ENCODE peak calls at places on chromosomes 4 and X, in four cellular contexts. One of them, this sample, is unnamed.

GRCh38 chrX:41688835-41689234 is at the start of gene GPR34:
- DNase-seq in fibroblast of pulmonary artery: no peak
- DNase-seq in CD8-positive, alpha-beta T cell: no peak
- DNase-seq in endodermal cell: no peak
- DNase-seq in this sample: no peak

GRCh38 chr4:3836802-3837601 is 70.8 kb downstream of the ADRA2C start:
- DNase-seq in fibroblast of pulmonary artery: no peak
- DNase-seq in CD8-positive, alpha-beta T cell: no peak
- DNase-seq in endodermal cell: peak; percentile 95
- DNase-seq in this sample: no peak

GRCh38 chr4:182807346-182807745 is 109.8 kb downstream of the DCTD start:
- DNase-seq in fibroblast of pulmonary artery: no peak
- DNase-seq in CD8-positive, alpha-beta T cell: no peak
- DNase-seq in endodermal cell: no peak
- DNase-seq in this sample: no peak

GRCh38 chrX:132480581-132481203 is 8.1 kb downstream of the MBNL3 start:
- DNase-seq in fibroblast of pulmonary artery: peak; percentile 49
- DNase-seq in CD8-positive, alpha-beta T cell: peak; percentile 43
- DNase-seq in endodermal cell: no peak
- DNase-seq in this sample: peak; percentile 11

GRCh38 chr4:76108467-76109181 is 34.1 kb downstream of the ART3 start:
- DNase-seq in fibroblast of pulmonary artery: peak; percentile 29
- DNase-seq in CD8-positive, alpha-beta T cell: no peak
- DNase-seq in endodermal cell: no peak
- DNase-seq in this sample: peak; percentile 35

GRCh38 chr4:47071863-47072441 is 40.6 kb downstream of the GABRB1 start:
- DNase-seq in fibroblast of pulmonary artery: peak; percentile 46
- DNase-seq in CD8-positive, alpha-beta T cell: no peak
- DNase-seq in endodermal cell: no peak
- DNase-seq in this sample: peak; percentile 57

GRCh38 chrX:3663576-3664290 is 49.7 kb downstream of the PRKX start:
- DNase-seq in fibroblast of pulmonary artery: no peak
- DNase-seq in CD8-positive, alpha-beta T cell: no peak
- DNase-seq in endodermal cell: no peak
- DNase-seq in this sample: no peak

GRCh38 chr4:182213024-182213423 is 30.2 kb upstream of the TENM3 start:
- DNase-seq in fibroblast of pulmonary artery: no peak
- DNase-seq in CD8-positive, alpha-beta T cell: no peak
- DNase-seq in endodermal cell: no peak
- DNase-seq in this sample: peak; percentile 60

GRCh38 chrX:30275498-30275897 is 28.6 kb downstream of the MAGEB1 start:
- DNase-seq in fibroblast of pulmonary artery: peak; percentile 29
- DNase-seq in CD8-positive, alpha-beta T cell: no peak
- DNase-seq in endodermal cell: no peak
- DNase-seq in this sample: peak; percentile 39

GRCh38 chr4:7430368-7430964 is 4.3 kb downstream of the PSAPL1 start:
- DNase-seq in fibroblast of pulmonary artery: no peak
- DNase-seq in CD8-positive, alpha-beta T cell: no peak
- DNase-seq in endodermal cell: peak; percentile 86
- DNase-seq in this sample: no peak

GRCh38 chrX:14029039-14029424 is 660 bp downstream of the GEMIN8 start:
- DNase-seq in fibroblast of pulmonary artery: no peak
- DNase-seq in CD8-positive, alpha-beta T cell: no peak
- DNase-seq in endodermal cell: no peak
- DNase-seq in this sample: no peak

GRCh38 chr4:184854673-184855072 is 28.9 kb upstream of the ACSL1 start:
- DNase-seq in fibroblast of pulmonary artery: no peak
- DNase-seq in CD8-positive, alpha-beta T cell: no peak
- DNase-seq in endodermal cell: no peak
- DNase-seq in this sample: no peak

GRCh38 chr4:98778206-98778605 is 119.8 kb upstream of the TSPAN5 start:
- DNase-seq in fibroblast of pulmonary artery: peak; percentile 94
- DNase-seq in CD8-positive, alpha-beta T cell: no peak
- DNase-seq in endodermal cell: no peak
- DNase-seq in this sample: peak; percentile 91

GRCh38 chrX:131322646-131323045 is 33.5 kb upstream of the IGSF1 start:
- DNase-seq in fibroblast of pulmonary artery: no peak
- DNase-seq in CD8-positive, alpha-beta T cell: no peak
- DNase-seq in endodermal cell: no peak
- DNase-seq in this sample: no peak

GRCh38 chr4:150402968-150403367 is 179.0 kb upstream of the MAB21L2 start:
- DNase-seq in fibroblast of pulmonary artery: no peak
- DNase-seq in CD8-positive, alpha-beta T cell: peak; percentile 14
- DNase-seq in endodermal cell: peak; percentile 49
- DNase-seq in this sample: peak; percentile 36

GRCh38 chr4:22870847-22871246 is 178.1 kb downstream of the GBA3 start:
- DNase-seq in fibroblast of pulmonary artery: no peak
- DNase-seq in CD8-positive, alpha-beta T cell: no peak
- DNase-seq in endodermal cell: no peak
- DNase-seq in this sample: no peak

GRCh38 chr4:22873899-22874298 is 181.2 kb downstream of the GBA3 start:
- DNase-seq in fibroblast of pulmonary artery: no peak
- DNase-seq in CD8-positive, alpha-beta T cell: no peak
- DNase-seq in endodermal cell: no peak
- DNase-seq in this sample: no peak

GRCh38 chr4:22874334-22874912 is 181.7 kb downstream of the GBA3 start:
- DNase-seq in fibroblast of pulmonary artery: no peak
- DNase-seq in CD8-positive, alpha-beta T cell: no peak
- DNase-seq in endodermal cell: no peak
- DNase-seq in this sample: no peak

DNA sequence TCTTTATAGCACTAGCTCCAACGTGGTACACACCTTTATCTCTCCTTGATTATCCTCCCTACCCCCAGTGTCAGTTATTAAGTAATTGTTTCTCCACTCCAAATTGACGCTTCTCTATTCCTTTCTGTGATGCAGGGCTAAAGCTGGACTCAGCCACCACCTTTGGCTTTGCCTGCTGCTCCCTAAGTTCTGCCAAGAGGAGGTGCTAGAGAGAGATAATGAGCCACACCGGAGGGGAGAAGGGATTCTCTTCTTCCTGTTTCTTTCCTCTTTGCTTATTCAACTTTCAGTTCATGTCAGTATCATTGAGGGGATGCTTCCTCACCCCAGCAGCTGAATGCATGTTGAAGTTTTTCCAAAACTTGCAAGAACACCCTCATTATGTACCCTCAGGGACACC is 176.5 kb downstream of the GBA3 start:
- DNase-seq in fibroblast of pulmonary artery: no peak
- DNase-seq in CD8-positive, alpha-beta T cell: no peak
- DNase-seq in endodermal cell: peak; percentile 72
- DNase-seq in this sample: no peak
- TF ChIP-seq CTCF in fibroblast of pulmonary artery: no peak
- TF ChIP-seq CTCF in CD8-positive, alpha-beta T cell: no peak
- TF ChIP-seq CTCF in endodermal cell: peak; percentile 71
- TF ChIP-seq CTCF in this sample: no peak

GRCh38 chrX:48611703-48612102 is 14.4 kb downstream of the WDR13 start:
- DNase-seq in fibroblast of pulmonary artery: no peak
- DNase-seq in CD8-positive, alpha-beta T cell: no peak
- DNase-seq in endodermal cell: no peak
- DNase-seq in this sample: no peak

GRCh38 chrX:48601741-48602394 is 4.6 kb downstream of the WDR13 start:
- DNase-seq in fibroblast of pulmonary artery: no peak
- DNase-seq in CD8-positive, alpha-beta T cell: no peak
- DNase-seq in endodermal cell: no peak
- DNase-seq in this sample: no peak

GRCh38 chrX:48604701-48605100 is 7.4 kb downstream of the WDR13 start:
- DNase-seq in fibroblast of pulmonary artery: no peak
- DNase-seq in CD8-positive, alpha-beta T cell: no peak
- DNase-seq in endodermal cell: no peak
- DNase-seq in this sample: no peak

GRCh38 chrX:48600226-48600625 is 2.9 kb downstream of the WDR13 start:
- DNase-seq in fibroblast of pulmonary artery: no peak
- DNase-seq in CD8-positive, alpha-beta T cell: no peak
- DNase-seq in endodermal cell: no peak
- DNase-seq in this sample: no peak

GRCh38 chrX:48606091-48606490 is 8.8 kb downstream of the WDR13 start:
- DNase-seq in fibroblast of pulmonary artery: no peak
- DNase-seq in CD8-positive, alpha-beta T cell: no peak
- DNase-seq in endodermal cell: peak; percentile 58
- DNase-seq in this sample: no peak
- TF ChIP-seq CTCF in fibroblast of pulmonary artery: no peak
- TF ChIP-seq CTCF in CD8-positive, alpha-beta T cell: no peak
- TF ChIP-seq CTCF in endodermal cell: peak; percentile 54
- TF ChIP-seq CTCF in this sample: peak; percentile 29

DNA sequence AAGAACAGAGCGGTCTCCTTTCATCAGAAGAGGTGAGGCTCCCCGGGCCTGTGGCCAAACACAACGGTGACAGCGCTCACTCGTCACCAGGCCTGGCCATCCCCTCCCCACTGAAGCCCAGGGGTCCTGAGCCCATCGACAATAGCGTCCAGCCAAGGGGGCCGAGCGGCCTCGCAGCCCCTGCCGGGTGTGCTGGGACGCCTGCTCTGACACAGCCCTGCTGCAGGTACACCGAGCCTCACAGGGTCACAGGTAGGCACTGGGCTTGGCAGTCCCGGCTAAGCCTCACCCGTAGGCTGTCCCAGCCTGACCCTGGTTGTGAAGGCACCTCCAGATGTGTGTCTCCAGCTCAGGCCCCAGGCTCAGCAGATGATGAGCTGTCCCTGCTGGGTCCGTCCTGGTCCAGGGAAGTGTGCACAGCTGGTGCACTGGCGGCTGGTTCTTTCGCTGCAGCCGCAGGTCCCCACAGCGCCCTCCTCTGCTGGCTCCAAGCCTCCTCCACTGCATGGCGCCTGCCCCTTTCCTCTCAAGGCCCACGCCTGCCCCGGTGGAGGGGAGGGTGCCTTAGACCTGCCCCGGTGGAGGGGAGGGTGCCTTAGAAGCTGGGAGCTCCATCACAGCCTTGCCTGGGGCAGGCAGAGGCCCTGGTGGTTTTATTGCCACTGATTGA is 21.5 kb downstream of the UVSSA start:
- DNase-seq in fibroblast of pulmonary artery: no peak
- DNase-seq in CD8-positive, alpha-beta T cell: no peak
- DNase-seq in endodermal cell: peak; percentile 67
- DNase-seq in this sample: no peak
- TF ChIP-seq CTCF in fibroblast of pulmonary artery: no peak
- TF ChIP-seq CTCF in CD8-positive, alpha-beta T cell: no peak
- TF ChIP-seq CTCF in endodermal cell: peak; percentile 48
- TF ChIP-seq CTCF in this sample: no peak

DNA sequence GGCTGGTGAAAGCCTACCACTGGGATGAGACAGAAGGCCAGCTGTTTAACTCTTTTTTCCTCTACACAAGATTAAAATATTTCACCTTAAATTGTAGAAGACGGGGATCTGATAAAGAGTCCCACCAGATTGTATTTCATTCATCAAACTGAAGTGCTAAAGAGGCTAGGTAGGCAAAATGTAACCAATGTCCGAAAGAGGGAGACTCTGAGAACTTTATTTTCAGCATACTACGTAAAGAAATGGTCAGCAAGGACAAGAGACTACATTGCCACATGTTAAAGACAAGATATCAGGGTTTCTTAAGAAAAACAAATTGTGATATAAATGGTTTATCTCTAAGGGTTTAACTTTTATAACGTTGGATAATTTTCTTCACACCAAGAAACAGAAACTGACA is 71.6 kb upstream of the INPP4B start:
- DNase-seq in fibroblast of pulmonary artery: no peak
- DNase-seq in CD8-positive, alpha-beta T cell: no peak
- DNase-seq in endodermal cell: no peak
- DNase-seq in this sample: no peak
- TF ChIP-seq CTCF in fibroblast of pulmonary artery: no peak
- TF ChIP-seq CTCF in CD8-positive, alpha-beta T cell: no peak
- TF ChIP-seq CTCF in endodermal cell: no peak
- TF ChIP-seq CTCF in this sample: no peak